ENCODE peak calls at places on chromosomes 1 and 21, in six cellular contexts. U, B, P, R, O and M are unnamed samples.

GRCh38 chr1:248597589-248597988 is at the start of gene OR2T10:
- DNase-seq in U (no peak), B (no peak), P (no peak), R (no peak), O (no peak), M (no peak)

GRCh38 chr1:162386292-162387225 is 5.0 kb downstream of the C1orf226 start:
- DNase-seq in U (no peak), B (no peak), P (peak; percentile 7), R (no peak), O (no peak), M (no peak)

GRCh38 chr1:78071696-78072095 is 25.9 kb downstream of the GIPC2 start:
- DNase-seq in U (no peak), B (no peak), P (no peak), R (no peak), O (no peak), M (no peak)

GRCh38 chr1:100358210-100358609 is 5.9 kb downstream of the CDC14A start:
- DNase-seq in U (no peak), B (no peak), P (peak; percentile 14), R (no peak), O (no peak), M (peak; percentile 30)

GRCh38 chr21:36113647-36114428 is 21.0 kb upstream of the CBR3 start:
- DNase-seq in U (peak; percentile 80), B (no peak), P (no peak), R (no peak), O (no peak), M (no peak)

GRCh38 chr21:43921602-43921978 is 56.6 kb downstream of the AGPAT3 start:
- DNase-seq in U (no peak), B (no peak), P (no peak), R (no peak), O (no peak), M (no peak)

GRCh38 chr1:21594495-21594894 is 74.7 kb downstream of the RAP1GAP start:
- DNase-seq in U (no peak), B (no peak), P (no peak), R (peak; percentile 10), O (no peak), M (no peak)

GRCh38 chr21:16195476-16195875 is 465.7 kb downstream of the USP25 start:
- DNase-seq in U (no peak), B (no peak), P (no peak), R (peak; percentile 86), O (no peak), M (no peak)

GRCh38 chr1:33390550-33390949 is 40.3 kb downstream of the PHC2 start:
- DNase-seq in U (no peak), B (no peak), P (no peak), R (peak; percentile 98), O (no peak), M (no peak)

GRCh38 chr1:201590474-201590873 is 51.5 kb downstream of the NAV1 start:
- DNase-seq in U (no peak), B (no peak), P (no peak), R (no peak), O (no peak), M (no peak)

GRCh38 chr1:40477680-40478057 is 579 bp downstream of the ZFP69 start:
- DNase-seq in U (no peak), B (no peak), P (no peak), R (peak; percentile 39), O (no peak), M (peak; percentile 35)

GRCh38 chr1:76786232-76786631 is 81.0 kb upstream of the ST6GALNAC5 start:
- DNase-seq in U (no peak), B (no peak), P (no peak), R (peak; percentile 5), O (no peak), M (no peak)

GRCh38 chr1:41160498-41161110 is 81.5 kb downstream of the SCMH1 start:
- DNase-seq in U (no peak), B (no peak), P (no peak), R (no peak), O (no peak), M (no peak)

GRCh38 chr1:76379506-76379905 is 305.0 kb downstream of the ST6GALNAC3 start:
- DNase-seq in U (no peak), B (no peak), P (no peak), R (no peak), O (no peak), M (no peak)

GRCh38 chr1:95475686-95476457 is 241.9 kb downstream of the RWDD3 start:
- DNase-seq in U (no peak), B (no peak), P (no peak), R (no peak), O (no peak), M (no peak)

GRCh38 chr1:93751391-93752250 is 70.0 kb upstream of the BCAR3 start:
- DNase-seq in U (no peak), B (no peak), P (no peak), R (no peak), O (no peak), M (no peak)

GRCh38 chr1:42336978-42337377 is 1.9 kb upstream of the FOXJ3 start:
- DNase-seq in U (no peak), B (no peak), P (no peak), R (no peak), O (no peak), M (no peak)

GRCh38 chr1:170520601-170521000 is 11.4 kb upstream of the GORAB start:
- DNase-seq in U (no peak), B (no peak), P (no peak), R (no peak), O (no peak), M (no peak)

GRCh38 chr1:8247821-8248436 is 70.0 kb upstream of the SLC45A1 start:
- DNase-seq in U (no peak), B (no peak), P (no peak), R (no peak), O (no peak), M (no peak)

GRCh38 chr1:43441166-43441893 is 12.4 kb downstream of the HYI start:
- DNase-seq in U (no peak), B (no peak), P (peak; percentile 31), R (no peak), O (no peak), M (no peak)

GRCh38 chr1:204569478-204569877 is 53.3 kb downstream of the MDM4 start:
- DNase-seq in U (no peak), B (no peak), P (no peak), R (no peak), O (no peak), M (no peak)